ENCODE peak calls at places on chromosomes 12 and 14, in eight cellular contexts. Y is stimulated activated naive CD8-positive, alpha-beta T cell treated with anti-CD3 and anti-CD28 coated beads, Interleukin-15, Interleukin-2, amounts not matched to agents 100 U/mL and 50 U/mL, for 24 hours; M is left lung; K is cardiac muscle cell; L is HuH-7; O is activated CD4-positive, alpha-beta T cell treated with anti-CD3 and anti-CD28 coated beads, Interleukin-2, amount 50 U/mL, for 1 hour; A is stimulated activated CD4-positive, alpha-beta T cell treated with anti-CD3 and anti-CD28 coated beads, Interleukin-15, amount 100 ng/mL, for 1 hour; I is NCI-H1092 treated with DMSO at 0.1 percent for 48 hours. P is an unnamed sample.
A peak's percentile ranks its signal among the peaks of the same experiment; 100 is the strongest.

GRCh38 chr14:71497645-71498086 is 434.6 kb upstream of the RGS6 start:
- DNase-seq in Y (no peak), M (no peak), K (peak; percentile 23), L (no peak), O (no peak), A (no peak), I (peak; percentile 71), P (no peak)

GRCh38 chr12:57580466-57580795 is 10.6 kb upstream of the PIP4K2C start:
- DNase-seq in Y (no peak), M (no peak), K (no peak), L (no peak), O (no peak), A (no peak), I (no peak), P (peak; percentile 25)

GRCh38 chr14:90760591-90761316 is 55.5 kb downstream of the TTC7B start:
- DNase-seq in Y (no peak), M (no peak), K (peak; percentile 62), L (peak; percentile 39), O (no peak), A (no peak), I (peak; percentile 7), P (peak; percentile 48)

GRCh38 chr12:20342111-20342510 is 26.2 kb upstream of the PDE3A start:
- DNase-seq in Y (no peak), M (no peak), K (no peak), L (no peak), O (no peak), A (no peak), I (no peak), P (no peak)

GRCh38 chr14:73740921-73741326 is 26.7 kb upstream of the PNMA1 start:
- DNase-seq in Y (no peak), M (peak; percentile 85), K (peak; percentile 65), L (peak; percentile 71), O (no peak), A (no peak), I (no peak), P (peak; percentile 37)

GRCh38 chr12:50686976-50687375 is 76.9 kb upstream of the ATF1 start:
- DNase-seq in Y (no peak), M (no peak), K (no peak), L (no peak), O (no peak), A (no peak), I (no peak), P (no peak)

GRCh38 chr12:30980886-30981662 is 54.5 kb downstream of the TSPAN11 start:
- DNase-seq in Y (no peak), M (no peak), K (no peak), L (no peak), O (no peak), A (no peak), I (peak; percentile 51), P (no peak)

GRCh38 chr14:68011629-68012028 is 192.1 kb downstream of the RAD51B start:
- DNase-seq in Y (no peak), M (no peak), K (peak; percentile 69), L (no peak), O (no peak), A (no peak), I (no peak), P (no peak)

GRCh38 chr12:12714276-12715001 is 2.7 kb upstream of the CDKN1B start:
- DNase-seq in Y (peak; percentile 55), M (peak; percentile 59), K (no peak), L (no peak), O (peak; percentile 55), A (peak; percentile 25), I (peak; percentile 66), P (no peak)

GRCh38 chr12:128138125-128138524 is 128.8 kb upstream of the TMEM132C start:
- DNase-seq in Y (no peak), M (no peak), K (no peak), L (no peak), O (no peak), A (no peak), I (peak; percentile 36), P (no peak)

GRCh38 chr12:24770851-24771250 is 178.1 kb downstream of the BCAT1 start:
- DNase-seq in Y (no peak), M (no peak), K (peak; percentile 67), L (no peak), O (no peak), A (no peak), I (no peak), P (no peak)

GRCh38 chr14:102930753-102931579 is 8.5 kb downstream of the AMN start:
- DNase-seq in Y (no peak), M (no peak), K (peak; percentile 10), L (no peak), O (no peak), A (no peak), I (no peak), P (no peak)

GRCh38 chr14:58238252-58239247 is 6.1 kb upstream of the PSMA3 start:
- DNase-seq in Y (peak; percentile 25), M (no peak), K (peak; percentile 70), L (peak; percentile 28), O (no peak), A (no peak), I (no peak), P (no peak)